ENCODE peak calls at places on chromosome 6, in seven cellular contexts. F is CD8-positive, alpha-beta memory T cell; E is esophagus squamous epithelium; B is Peyer's patch; U is CD4-positive, CD25-positive, alpha-beta regulatory T cell; J is cardiac muscle cell; X is aorta. T is an unnamed sample. For H3K9me3, the result is how much of the 10 kb centered on the place peaks cover.

GRCh38 chr6:25041676-25042598 is 106.2 kb upstream of the RIPOR2 start:
- DNase-seq in F (peak), E (no peak), B (peak), U (peak), J (no peak), X (no peak), T (no peak)

GRCh38 chr6:111573892-111574800 is 31.5 kb downstream of the TRAF3IP2 start:
- DNase-seq in F (no peak), E (no peak), B (no peak), U (no peak), J (peak), X (no peak), T (peak)

GRCh38 chr6:110048221-110048875 is 70.2 kb downstream of the GPR6 start:
- DNase-seq in F (no peak), E (no peak), B (no peak), U (no peak), J (no peak), X (no peak), T (peak)

GRCh38 chr6:111534366-111534765 is 51.3 kb upstream of the REV3L start:
- DNase-seq in F (no peak), E (no peak), B (no peak), U (no peak), J (peak), X (no peak), T (no peak)

GRCh38 chr6:21946298-21946783 is 350.5 kb downstream of the PRL start:
- DNase-seq in F (no peak), E (no peak), B (no peak), U (no peak), J (peak), X (no peak), T (peak)

GRCh38 chr6:31659649-31660223 is 842 bp downstream of the C6orf47 start:
- DNase-seq in F (no peak), E (no peak), B (no peak), U (peak), J (peak), X (no peak), T (no peak)

GRCh38 chr6:112205521-112206458 is 48.6 kb downstream of the LAMA4 start:
- DNase-seq in F (no peak), E (no peak), B (no peak), U (no peak), J (peak), X (no peak), T (peak)

GRCh38 chr6:148193063-148193680 is 149.5 kb upstream of the SASH1 start:
- DNase-seq in F (no peak), E (no peak), B (no peak), U (no peak), J (no peak), X (no peak), T (no peak)

GRCh38 chr6:90285611-90286381 is 10.8 kb downstream of the BACH2 start:
- DNase-seq in F (peak), E (peak), B (peak), U (peak), J (peak), X (peak), T (no peak)

GRCh38 chr6:138945354-138945753 is 42.7 kb downstream of the REPS1 start:
- DNase-seq in F (no peak), E (no peak), B (no peak), U (no peak), J (no peak), X (no peak), T (peak)

GRCh38 chr6:122118945-122119506 is 280.4 kb upstream of the HSF2 start:
- DNase-seq in F (no peak), E (no peak), B (no peak), U (no peak), J (no peak), X (no peak), T (no peak)

GRCh38 chr6:4800662-4801061 is 24.5 kb downstream of the CDYL start:
- DNase-seq in F (no peak), E (no peak), B (no peak), U (no peak), J (no peak), X (no peak), T (no peak)

GRCh38 chr6:165010556-165011535 is 298.6 kb downstream of the C6orf118 start:
- DNase-seq in F (no peak), E (no peak), B (no peak), U (no peak), J (peak), X (no peak), T (no peak)

GRCh38 chr6:34602318-34603111 is 46.4 kb upstream of the SPDEF start:
- DNase-seq in F (no peak), E (no peak), B (no peak), U (no peak), J (no peak), X (no peak), T (no peak)

GRCh38 chr6:169263836-169264608 is 10.4 kb upstream of the THBS2 start:
- DNase-seq in F (no peak), E (no peak), B (no peak), U (no peak), J (peak), X (peak), T (no peak)

GRCh38 chr6:27668442-27669275 is 195.8 kb upstream of the ZNF184 start:
- DNase-seq in F (no peak), E (no peak), B (no peak), U (peak), J (peak), X (no peak), T (peak)

GRCh38 chr6:28757429-28758045 is 166.2 kb downstream of the TRIM27 start:
- DNase-seq in F (no peak), E (no peak), B (no peak), U (no peak), J (no peak), X (no peak), T (no peak)

GRCh38 chr6:30483677-30484279 is 5.5 kb upstream of the HLA-E start:
- DNase-seq in F (no peak), E (no peak), B (no peak), U (peak), J (peak), X (no peak), T (peak)

GRCh38 chr6:34671801-34672656 is 24.5 kb downstream of the ILRUN start:
- DNase-seq in F (peak), E (no peak), B (peak), U (peak), J (peak), X (no peak), T (peak)

GRCh38 chr6:16559091-16559490 is 202.2 kb downstream of the ATXN1 start:
- DNase-seq in F (no peak), E (no peak), B (no peak), U (no peak), J (no peak), X (no peak), T (no peak)

GRCh38 chr6:71248866-71249265 is 39.7 kb upstream of the OGFRL1 start:
- DNase-seq in F (no peak), E (no peak), B (no peak), U (no peak), J (no peak), X (no peak), T (no peak)

GRCh38 chr6:157981395-157982296 is at the start of gene SYNJ2:
- DNase-seq in F (peak), E (peak), B (peak), U (peak), J (peak), X (peak), T (peak)

GRCh38 chr6:146169872-146170271 is 141.0 kb downstream of the GRM1 start:
- DNase-seq in F (no peak), E (no peak), B (no peak), U (no peak), J (no peak), X (no peak), T (no peak)
- H3K27ac ChIP-seq in F (no peak), E (no peak), B (no peak), U (no peak), J (no peak), X (no peak), T (no peak)

DNA sequence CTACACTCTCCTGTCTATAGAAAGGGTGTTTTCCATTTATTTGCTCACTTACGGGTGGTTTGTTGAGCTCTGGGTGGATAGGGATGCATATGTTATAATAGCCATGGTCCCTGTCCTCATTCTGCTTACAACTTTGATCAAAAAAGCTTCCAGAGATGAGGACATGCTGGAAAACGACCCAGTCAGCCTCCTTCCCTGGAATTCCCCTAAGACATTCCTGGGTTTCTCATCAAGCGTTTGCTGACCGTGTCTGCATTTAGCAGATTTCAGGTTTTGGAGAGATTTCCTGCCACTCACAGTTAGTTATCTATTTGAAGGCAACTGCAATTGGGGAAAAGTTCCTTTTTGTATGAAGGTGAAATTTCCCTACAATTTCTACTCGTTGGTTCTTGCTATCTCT is 152.8 kb upstream of the AFDN start:
- DNase-seq in F (no peak), E (no peak), B (no peak), U (no peak), J (peak), X (no peak), T (no peak)
- H3K9me3 ChIP-seq in F (under half), E (under half), B (under half), U (under half), J (under half), X (under half), T (under half)

GRCh38 chr6:106530026-106530425 is 99.3 kb downstream of the RTN4IP1 start:
- DNase-seq in F (no peak), E (no peak), B (no peak), U (no peak), J (no peak), X (no peak), T (no peak)

GRCh38 chr6:106528521-106528920 is 100.8 kb downstream of the RTN4IP1 start:
- DNase-seq in F (no peak), E (no peak), B (no peak), U (no peak), J (no peak), X (no peak), T (no peak)

GRCh38 chr6:106527111-106527510 is 102.2 kb downstream of the RTN4IP1 start:
- DNase-seq in F (no peak), E (no peak), B (no peak), U (no peak), J (no peak), X (no peak), T (no peak)

GRCh38 chr6:106529438-106529837 is 99.9 kb downstream of the RTN4IP1 start:
- DNase-seq in F (no peak), E (no peak), B (no peak), U (no peak), J (no peak), X (no peak), T (no peak)

GRCh38 chr6:106527979-106528378 is 101.3 kb downstream of the RTN4IP1 start:
- DNase-seq in F (no peak), E (no peak), B (no peak), U (no peak), J (peak), X (no peak), T (no peak)
- H3K27ac ChIP-seq in F (no peak), E (no peak), B (no peak), U (no peak), J (no peak), X (no peak), T (no peak)

DNA sequence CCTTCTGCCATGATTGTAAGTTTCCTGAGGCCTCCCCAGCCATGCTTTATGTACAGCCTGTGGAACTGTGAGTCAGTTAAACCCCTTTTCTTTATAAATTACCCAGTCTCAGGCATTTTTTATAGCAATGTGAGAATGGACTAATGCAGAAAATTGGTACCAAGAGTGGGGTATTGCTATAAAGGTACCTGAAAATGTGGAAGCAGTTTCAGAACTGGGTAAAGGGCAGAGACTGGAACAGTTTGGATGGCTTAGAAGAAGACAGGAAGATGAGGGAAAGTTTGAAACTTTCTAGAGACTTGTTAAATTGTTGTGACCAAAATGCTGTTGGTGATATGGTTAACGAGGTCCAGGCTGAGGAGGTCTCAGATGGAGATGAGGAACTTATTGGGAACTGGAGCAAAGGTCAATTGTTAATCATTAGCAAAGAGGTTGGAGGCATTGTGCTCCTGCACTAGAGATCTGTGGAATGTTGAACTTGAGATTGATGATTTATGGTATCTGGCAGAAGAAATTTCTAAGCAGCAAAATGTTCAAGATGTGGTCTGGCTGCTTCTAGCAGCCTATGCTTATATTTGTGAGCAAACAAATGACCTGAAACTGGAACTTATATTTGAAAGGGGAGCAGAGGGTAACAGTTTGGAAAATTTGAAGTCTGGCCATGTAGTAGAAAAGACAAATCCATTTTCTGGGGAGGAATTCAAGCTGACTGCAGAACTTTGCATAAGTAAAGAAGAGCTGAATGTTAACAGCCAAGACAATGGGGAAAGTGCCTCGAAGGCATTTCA is 79.0 kb upstream of the GMDS start:
- DNase-seq in F (no peak), E (no peak), B (no peak), U (no peak), J (no peak), X (no peak), T (no peak)
- H3K9me3 ChIP-seq in F (under half), E (under half), B (under half), U (under half), J (under half), X (under half), T (under half)

GRCh38 chr6:44675449-44675848 is 287.9 kb downstream of the CDC5L start:
- DNase-seq in F (no peak), E (no peak), B (no peak), U (no peak), J (no peak), X (no peak), T (no peak)

GRCh38 chr6:44672086-44672485 is 284.6 kb downstream of the CDC5L start:
- DNase-seq in F (no peak), E (no peak), B (no peak), U (no peak), J (no peak), X (no peak), T (no peak)

GRCh38 chr6:44676246-44676790 is 288.8 kb downstream of the CDC5L start:
- DNase-seq in F (no peak), E (no peak), B (no peak), U (no peak), J (no peak), X (no peak), T (no peak)

GRCh38 chr6:44672838-44673237 is 285.3 kb downstream of the CDC5L start:
- DNase-seq in F (no peak), E (no peak), B (no peak), U (no peak), J (no peak), X (no peak), T (no peak)

GRCh38 chr6:44674226-44675155 is 287.0 kb downstream of the CDC5L start:
- DNase-seq in F (no peak), E (no peak), B (no peak), U (no peak), J (no peak), X (no peak), T (no peak)
- H3K27ac ChIP-seq in F (no peak), E (no peak), B (no peak), U (no peak), J (no peak), X (no peak), T (no peak)

GRCh38 chr6:22970004-22970403 is 400.6 kb downstream of the HDGFL1 start:
- DNase-seq in F (no peak), E (no peak), B (no peak), U (no peak), J (no peak), X (no peak), T (no peak)
- H3K9me3 ChIP-seq in F (under half), E (under half), B (under half), U (under half), J (under half), X (under half), T (under half)